ENCODE peak calls at places on chromosome 7, in nine cellular contexts. One of them, this sample, is unnamed.

GRCh38 chr7:47725031-47725780 is 143.3 kb upstream of the TNS3 start:
- DNase-seq in GM12865: no peak
- DNase-seq in astrocyte: peak; percentile 45
- DNase-seq in DND-41: no peak
- DNase-seq in neural crest cell: no peak
- DNase-seq in WTC11: no peak
- DNase-seq in tibial artery: no peak
- DNase-seq in thoracic aorta: no peak
- DNase-seq in psoas muscle: no peak
- DNase-seq in this sample: no peak

GRCh38 chr7:101315336-101315735 is 6.3 kb downstream of the IFT22 start:
- DNase-seq in GM12865: peak; percentile 78
- DNase-seq in astrocyte: peak; percentile 14
- DNase-seq in DND-41: peak; percentile 55
- DNase-seq in neural crest cell: peak; percentile 61
- DNase-seq in WTC11: peak; percentile 72
- DNase-seq in tibial artery: no peak
- DNase-seq in thoracic aorta: no peak
- DNase-seq in psoas muscle: no peak
- DNase-seq in this sample: peak; percentile 63

GRCh38 chr7:48246073-48246472 is 74.8 kb downstream of the ABCA13 start:
- DNase-seq in GM12865: peak; percentile 45
- DNase-seq in astrocyte: peak; percentile 44
- DNase-seq in DND-41: no peak
- DNase-seq in neural crest cell: no peak
- DNase-seq in WTC11: no peak
- DNase-seq in tibial artery: peak; percentile 23
- DNase-seq in thoracic aorta: no peak
- DNase-seq in psoas muscle: no peak
- DNase-seq in this sample: no peak

GRCh38 chr7:23380961-23381360 is 81.8 kb downstream of the MALSU1 start:
- DNase-seq in GM12865: peak; percentile 30
- DNase-seq in astrocyte: no peak
- DNase-seq in DND-41: no peak
- DNase-seq in neural crest cell: no peak
- DNase-seq in WTC11: no peak
- DNase-seq in tibial artery: no peak
- DNase-seq in thoracic aorta: no peak
- DNase-seq in psoas muscle: no peak
- DNase-seq in this sample: no peak

GRCh38 chr7:2803755-2804154 is 40.4 kb downstream of the GNA12 start:
- DNase-seq in GM12865: no peak
- DNase-seq in astrocyte: no peak
- DNase-seq in DND-41: no peak
- DNase-seq in neural crest cell: no peak
- DNase-seq in WTC11: no peak
- DNase-seq in tibial artery: no peak
- DNase-seq in thoracic aorta: no peak
- DNase-seq in psoas muscle: no peak
- DNase-seq in this sample: no peak

GRCh38 chr7:17144313-17144712 is 154.1 kb upstream of the AHR start:
- DNase-seq in GM12865: no peak
- DNase-seq in astrocyte: peak; percentile 37
- DNase-seq in DND-41: peak; percentile 71
- DNase-seq in neural crest cell: no peak
- DNase-seq in WTC11: no peak
- DNase-seq in tibial artery: no peak
- DNase-seq in thoracic aorta: no peak
- DNase-seq in psoas muscle: no peak
- DNase-seq in this sample: no peak

GRCh38 chr7:54811925-54812264 is 52.9 kb upstream of the SEC61G start:
- DNase-seq in GM12865: no peak
- DNase-seq in astrocyte: peak; percentile 86
- DNase-seq in DND-41: no peak
- DNase-seq in neural crest cell: no peak
- DNase-seq in WTC11: no peak
- DNase-seq in tibial artery: no peak
- DNase-seq in thoracic aorta: no peak
- DNase-seq in psoas muscle: no peak
- DNase-seq in this sample: no peak

GRCh38 chr7:104366390-104366789 is 38.0 kb downstream of the LHFPL3 start:
- DNase-seq in GM12865: peak; percentile 29
- DNase-seq in astrocyte: no peak
- DNase-seq in DND-41: no peak
- DNase-seq in neural crest cell: no peak
- DNase-seq in WTC11: no peak
- DNase-seq in tibial artery: no peak
- DNase-seq in thoracic aorta: no peak
- DNase-seq in psoas muscle: no peak
- DNase-seq in this sample: no peak

GRCh38 chr7:99409192-99409572 is 413 bp downstream of the BUD31 start:
- DNase-seq in GM12865: no peak
- DNase-seq in astrocyte: no peak
- DNase-seq in DND-41: no peak
- DNase-seq in neural crest cell: no peak
- DNase-seq in WTC11: no peak
- DNase-seq in tibial artery: no peak
- DNase-seq in thoracic aorta: no peak
- DNase-seq in psoas muscle: no peak
- DNase-seq in this sample: no peak

GRCh38 chr7:93799750-93800357 is 90.7 kb downstream of the TFPI2 start:
- DNase-seq in GM12865: peak; percentile 9
- DNase-seq in astrocyte: peak; percentile 11
- DNase-seq in DND-41: no peak
- DNase-seq in neural crest cell: no peak
- DNase-seq in WTC11: no peak
- DNase-seq in tibial artery: no peak
- DNase-seq in thoracic aorta: no peak
- DNase-seq in psoas muscle: no peak
- DNase-seq in this sample: peak; percentile 18

GRCh38 chr7:519974-520458 is 370 bp upstream of the PDGFA start:
- DNase-seq in GM12865: peak; percentile 45
- DNase-seq in astrocyte: peak; percentile 49
- DNase-seq in DND-41: peak; percentile 84
- DNase-seq in neural crest cell: peak; percentile 33
- DNase-seq in WTC11: peak; percentile 78
- DNase-seq in tibial artery: no peak
- DNase-seq in thoracic aorta: no peak
- DNase-seq in psoas muscle: peak; percentile 71
- DNase-seq in this sample: peak; percentile 72

GRCh38 chr7:519429-519973 is at the start of gene PDGFA:
- DNase-seq in GM12865: no peak
- DNase-seq in astrocyte: peak; percentile 37
- DNase-seq in DND-41: no peak
- DNase-seq in neural crest cell: no peak
- DNase-seq in WTC11: no peak
- DNase-seq in tibial artery: no peak
- DNase-seq in thoracic aorta: no peak
- DNase-seq in psoas muscle: peak; percentile 64
- DNase-seq in this sample: no peak

GRCh38 chr7:521221-522070 is 1.8 kb upstream of the PDGFA start:
- DNase-seq in GM12865: peak; percentile 61
- DNase-seq in astrocyte: no peak
- DNase-seq in DND-41: peak; percentile 20
- DNase-seq in neural crest cell: peak; percentile 38
- DNase-seq in WTC11: peak; percentile 55
- DNase-seq in tibial artery: peak; percentile 52
- DNase-seq in thoracic aorta: no peak
- DNase-seq in psoas muscle: peak; percentile 56
- DNase-seq in this sample: peak; percentile 84

GRCh38 chr7:522071-522937 is 2.7 kb upstream of the PDGFA start:
- DNase-seq in GM12865: peak; percentile 57
- DNase-seq in astrocyte: peak; percentile 50
- DNase-seq in DND-41: peak; percentile 50
- DNase-seq in neural crest cell: no peak
- DNase-seq in WTC11: peak; percentile 42
- DNase-seq in tibial artery: peak; percentile 53
- DNase-seq in thoracic aorta: no peak
- DNase-seq in psoas muscle: no peak
- DNase-seq in this sample: peak; percentile 80

DNA sequence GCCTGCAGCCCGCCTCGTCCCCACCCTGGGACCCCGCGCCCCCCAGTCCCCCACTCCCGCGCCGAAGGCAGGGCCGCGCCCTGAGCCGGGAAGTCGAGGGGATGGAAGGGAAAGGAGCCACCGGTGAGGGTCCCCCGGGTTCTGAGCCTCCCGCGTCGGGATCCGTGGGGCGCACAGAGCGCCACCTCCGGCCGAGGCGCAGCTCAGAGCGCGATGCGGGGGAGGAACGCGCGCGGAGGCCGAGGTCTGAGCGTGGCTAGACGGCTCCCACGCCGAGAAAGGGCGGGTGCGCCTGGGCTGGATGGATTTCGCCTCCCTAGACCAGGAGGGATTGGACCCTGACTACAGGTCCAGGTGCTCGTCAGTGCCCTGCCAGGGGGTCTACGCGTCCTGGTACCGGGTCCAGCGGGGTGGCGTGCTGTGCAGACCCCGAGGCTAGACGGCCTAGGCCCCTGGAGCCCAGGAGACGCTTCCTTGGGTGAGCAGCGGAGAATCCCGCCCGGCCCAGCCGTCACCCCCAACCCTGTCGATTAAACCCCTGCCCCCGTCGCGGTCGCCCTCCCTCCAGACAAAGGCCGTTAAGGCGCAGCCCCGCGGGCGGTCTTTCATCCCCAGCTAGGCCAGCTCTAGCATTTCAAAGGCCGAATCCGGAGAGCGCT is 986 bp upstream of the PDGFA start:
- DNase-seq in GM12865: no peak
- DNase-seq in astrocyte: no peak
- DNase-seq in DND-41: no peak
- DNase-seq in neural crest cell: no peak
- DNase-seq in WTC11: peak; percentile 52
- DNase-seq in tibial artery: no peak
- DNase-seq in thoracic aorta: no peak
- DNase-seq in psoas muscle: no peak
- DNase-seq in this sample: no peak
- TF ChIP-seq CTCF in GM12865: no peak
- TF ChIP-seq CTCF in astrocyte: peak; percentile 3
- TF ChIP-seq CTCF in DND-41: no peak
- TF ChIP-seq CTCF in neural crest cell: no peak
- TF ChIP-seq CTCF in WTC11: no peak
- TF ChIP-seq CTCF in tibial artery: no peak
- TF ChIP-seq CTCF in thoracic aorta: no peak
- TF ChIP-seq CTCF in psoas muscle: no peak
- TF ChIP-seq CTCF in this sample: peak; percentile 14

GRCh38 chr7:44490351-44491200 is at the start of gene NUDCD3:
- DNase-seq in GM12865: peak; percentile 91
- DNase-seq in astrocyte: peak; percentile 70
- DNase-seq in DND-41: peak; percentile 87
- DNase-seq in neural crest cell: peak; percentile 69
- DNase-seq in WTC11: peak; percentile 83
- DNase-seq in tibial artery: peak; percentile 80
- DNase-seq in thoracic aorta: peak; percentile 24
- DNase-seq in psoas muscle: peak; percentile 85
- DNase-seq in this sample: peak; percentile 92
- TF ChIP-seq CTCF in GM12865: no peak
- TF ChIP-seq CTCF in astrocyte: no peak
- TF ChIP-seq CTCF in DND-41: peak; percentile 41
- TF ChIP-seq CTCF in neural crest cell: no peak
- TF ChIP-seq CTCF in WTC11: no peak
- TF ChIP-seq CTCF in tibial artery: no peak
- TF ChIP-seq CTCF in thoracic aorta: peak; percentile 18
- TF ChIP-seq CTCF in psoas muscle: no peak
- TF ChIP-seq CTCF in this sample: no peak

GRCh38 chr7:33093266-33093665 is 15.9 kb downstream of the RP9 start:
- DNase-seq in GM12865: no peak
- DNase-seq in astrocyte: no peak
- DNase-seq in DND-41: no peak
- DNase-seq in neural crest cell: no peak
- DNase-seq in WTC11: no peak
- DNase-seq in tibial artery: no peak
- DNase-seq in thoracic aorta: no peak
- DNase-seq in psoas muscle: no peak
- DNase-seq in this sample: no peak

GRCh38 chr7:33089142-33089541 is 20.1 kb downstream of the RP9 start:
- DNase-seq in GM12865: no peak
- DNase-seq in astrocyte: no peak
- DNase-seq in DND-41: no peak
- DNase-seq in neural crest cell: no peak
- DNase-seq in WTC11: no peak
- DNase-seq in tibial artery: no peak
- DNase-seq in thoracic aorta: no peak
- DNase-seq in psoas muscle: no peak
- DNase-seq in this sample: no peak

GRCh38 chr7:33091111-33091531 is 18.1 kb downstream of the RP9 start:
- DNase-seq in GM12865: no peak
- DNase-seq in astrocyte: peak; percentile 92
- DNase-seq in DND-41: no peak
- DNase-seq in neural crest cell: no peak
- DNase-seq in WTC11: no peak
- DNase-seq in tibial artery: no peak
- DNase-seq in thoracic aorta: no peak
- DNase-seq in psoas muscle: no peak
- DNase-seq in this sample: no peak

GRCh38 chr7:33087858-33088257 is 21.3 kb downstream of the RP9 start:
- DNase-seq in GM12865: no peak
- DNase-seq in astrocyte: no peak
- DNase-seq in DND-41: no peak
- DNase-seq in neural crest cell: no peak
- DNase-seq in WTC11: no peak
- DNase-seq in tibial artery: no peak
- DNase-seq in thoracic aorta: no peak
- DNase-seq in psoas muscle: no peak
- DNase-seq in this sample: no peak

DNA sequence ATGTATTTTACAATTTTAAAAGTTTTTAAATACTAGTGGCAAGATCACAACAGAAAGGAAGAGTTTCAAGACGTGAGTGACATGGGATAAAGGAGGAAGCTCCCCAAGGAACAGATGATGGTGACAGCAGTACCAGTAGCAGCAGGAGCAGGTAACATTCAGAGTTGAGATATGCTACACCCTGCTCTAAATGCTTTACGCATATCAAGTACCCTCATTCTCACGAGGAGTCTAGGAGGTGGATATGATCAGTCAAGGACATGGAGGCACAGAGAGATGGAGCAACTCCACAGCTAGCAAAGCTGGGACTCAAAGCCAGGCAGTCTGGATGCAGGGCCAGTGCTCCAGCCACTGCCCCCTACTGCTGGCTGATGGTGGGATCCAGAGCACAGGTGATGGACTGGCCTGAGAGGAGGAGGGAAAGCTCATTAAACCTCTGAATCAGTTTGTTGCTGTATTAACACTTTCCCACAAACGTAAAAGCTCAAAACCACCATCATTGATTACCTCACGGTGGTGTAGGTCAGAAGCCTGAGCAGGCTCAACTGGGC is 17.5 kb downstream of the RP9 start:
- DNase-seq in GM12865: no peak
- DNase-seq in astrocyte: no peak
- DNase-seq in DND-41: no peak
- DNase-seq in neural crest cell: no peak
- DNase-seq in WTC11: no peak
- DNase-seq in tibial artery: no peak
- DNase-seq in thoracic aorta: no peak
- DNase-seq in psoas muscle: no peak
- DNase-seq in this sample: no peak
- TF ChIP-seq CTCF in GM12865: no peak
- TF ChIP-seq CTCF in astrocyte: no peak
- TF ChIP-seq CTCF in DND-41: no peak
- TF ChIP-seq CTCF in neural crest cell: peak; percentile 18
- TF ChIP-seq CTCF in WTC11: no peak
- TF ChIP-seq CTCF in tibial artery: no peak
- TF ChIP-seq CTCF in thoracic aorta: no peak
- TF ChIP-seq CTCF in psoas muscle: no peak
- TF ChIP-seq CTCF in this sample: no peak

GRCh38 chr7:134686782-134687181 is 40.1 kb downstream of the BPGM start:
- DNase-seq in GM12865: no peak
- DNase-seq in astrocyte: no peak
- DNase-seq in DND-41: no peak
- DNase-seq in neural crest cell: no peak
- DNase-seq in WTC11: no peak
- DNase-seq in tibial artery: no peak
- DNase-seq in thoracic aorta: no peak
- DNase-seq in psoas muscle: no peak
- DNase-seq in this sample: no peak
- TF ChIP-seq CTCF in GM12865: no peak
- TF ChIP-seq CTCF in astrocyte: peak; percentile 46
- TF ChIP-seq CTCF in DND-41: peak; percentile 42
- TF ChIP-seq CTCF in neural crest cell: peak; percentile 61
- TF ChIP-seq CTCF in WTC11: no peak
- TF ChIP-seq CTCF in tibial artery: peak; percentile 30
- TF ChIP-seq CTCF in thoracic aorta: peak; percentile 31
- TF ChIP-seq CTCF in psoas muscle: peak; percentile 19
- TF ChIP-seq CTCF in this sample: no peak

This sample was measured in GM13976.